ENCODE peak calls at places on chromosome 10, in seven cellular contexts. One of them, this sample, is unnamed.

GRCh38 chr10:3766046-3766761 is 18.8 kb downstream of the KLF6 start:
- DNase-seq in B cell: no peak
- DNase-seq in neural crest cell: no peak
- DNase-seq in lower lobe of right lung: no peak
- DNase-seq in esophagus squamous epithelium: no peak
- DNase-seq in left lung: no peak
- DNase-seq in cardiac fibroblast: peak
- DNase-seq in this sample: no peak

GRCh38 chr10:852386-852785 is 79.1 kb downstream of the LARP4B start:
- DNase-seq in neural crest cell: no peak
- DNase-seq in cardiac fibroblast: no peak
- DNase-seq in left lung: no peak
- DNase-seq in esophagus squamous epithelium: no peak
- DNase-seq in B cell: no peak
- DNase-seq in lower lobe of right lung: no peak
- DNase-seq in this sample: no peak

GRCh38 chr10:43047288-43047970 is 29.4 kb upstream of the RET start:
- DNase-seq in lower lobe of right lung: no peak
- DNase-seq in left lung: peak
- DNase-seq in esophagus squamous epithelium: no peak
- DNase-seq in neural crest cell: no peak
- DNase-seq in cardiac fibroblast: no peak
- DNase-seq in B cell: no peak
- DNase-seq in this sample: no peak

GRCh38 chr10:121307411-121307980 is 290.7 kb downstream of the FGFR2 start:
- DNase-seq in B cell: no peak
- DNase-seq in left lung: no peak
- DNase-seq in lower lobe of right lung: no peak
- DNase-seq in esophagus squamous epithelium: no peak
- DNase-seq in cardiac fibroblast: no peak
- DNase-seq in neural crest cell: no peak
- DNase-seq in this sample: no peak

GRCh38 chr10:129888784-129889616 is 75.1 kb downstream of the EBF3 start:
- DNase-seq in B cell: peak
- DNase-seq in neural crest cell: peak
- DNase-seq in cardiac fibroblast: peak
- DNase-seq in esophagus squamous epithelium: no peak
- DNase-seq in lower lobe of right lung: no peak
- DNase-seq in left lung: peak
- DNase-seq in this sample: peak

GRCh38 chr10:91163709-91164474 is 56.6 kb upstream of the PCGF5 start:
- DNase-seq in lower lobe of right lung: peak
- DNase-seq in esophagus squamous epithelium: peak
- DNase-seq in neural crest cell: no peak
- DNase-seq in left lung: peak
- DNase-seq in B cell: no peak
- DNase-seq in cardiac fibroblast: peak
- DNase-seq in this sample: peak

GRCh38 chr10:510415-510881 is 179.0 kb downstream of the DIP2C start:
- DNase-seq in cardiac fibroblast: no peak
- DNase-seq in neural crest cell: no peak
- DNase-seq in B cell: no peak
- DNase-seq in lower lobe of right lung: no peak
- DNase-seq in left lung: no peak
- DNase-seq in esophagus squamous epithelium: no peak
- DNase-seq in this sample: no peak

GRCh38 chr10:109027534-109028185 is 895.7 kb downstream of the XPNPEP1 start:
- DNase-seq in esophagus squamous epithelium: no peak
- DNase-seq in neural crest cell: no peak
- DNase-seq in B cell: no peak
- DNase-seq in cardiac fibroblast: no peak
- DNase-seq in lower lobe of right lung: no peak
- DNase-seq in left lung: no peak
- DNase-seq in this sample: no peak

GRCh38 chr10:125116652-125117310 is 43.6 kb downstream of the CTBP2 start:
- DNase-seq in cardiac fibroblast: no peak
- DNase-seq in lower lobe of right lung: no peak
- DNase-seq in left lung: peak
- DNase-seq in B cell: no peak
- DNase-seq in esophagus squamous epithelium: no peak
- DNase-seq in neural crest cell: no peak
- DNase-seq in this sample: no peak

GRCh38 chr10:17665742-17666141 is 21.8 kb downstream of the STAM start:
- DNase-seq in esophagus squamous epithelium: no peak
- DNase-seq in neural crest cell: no peak
- DNase-seq in cardiac fibroblast: peak
- DNase-seq in lower lobe of right lung: no peak
- DNase-seq in left lung: no peak
- DNase-seq in B cell: no peak
- DNase-seq in this sample: no peak

GRCh38 chr10:19966751-19967150 is 150.5 kb downstream of the PLXDC2 start:
- DNase-seq in lower lobe of right lung: no peak
- DNase-seq in neural crest cell: no peak
- DNase-seq in left lung: no peak
- DNase-seq in cardiac fibroblast: no peak
- DNase-seq in esophagus squamous epithelium: no peak
- DNase-seq in B cell: no peak
- DNase-seq in this sample: no peak

GRCh38 chr10:130025326-130025725 is 61.3 kb upstream of the EBF3 start:
- DNase-seq in cardiac fibroblast: no peak
- DNase-seq in B cell: no peak
- DNase-seq in left lung: no peak
- DNase-seq in neural crest cell: no peak
- DNase-seq in esophagus squamous epithelium: no peak
- DNase-seq in lower lobe of right lung: no peak
- DNase-seq in this sample: no peak

DNA sequence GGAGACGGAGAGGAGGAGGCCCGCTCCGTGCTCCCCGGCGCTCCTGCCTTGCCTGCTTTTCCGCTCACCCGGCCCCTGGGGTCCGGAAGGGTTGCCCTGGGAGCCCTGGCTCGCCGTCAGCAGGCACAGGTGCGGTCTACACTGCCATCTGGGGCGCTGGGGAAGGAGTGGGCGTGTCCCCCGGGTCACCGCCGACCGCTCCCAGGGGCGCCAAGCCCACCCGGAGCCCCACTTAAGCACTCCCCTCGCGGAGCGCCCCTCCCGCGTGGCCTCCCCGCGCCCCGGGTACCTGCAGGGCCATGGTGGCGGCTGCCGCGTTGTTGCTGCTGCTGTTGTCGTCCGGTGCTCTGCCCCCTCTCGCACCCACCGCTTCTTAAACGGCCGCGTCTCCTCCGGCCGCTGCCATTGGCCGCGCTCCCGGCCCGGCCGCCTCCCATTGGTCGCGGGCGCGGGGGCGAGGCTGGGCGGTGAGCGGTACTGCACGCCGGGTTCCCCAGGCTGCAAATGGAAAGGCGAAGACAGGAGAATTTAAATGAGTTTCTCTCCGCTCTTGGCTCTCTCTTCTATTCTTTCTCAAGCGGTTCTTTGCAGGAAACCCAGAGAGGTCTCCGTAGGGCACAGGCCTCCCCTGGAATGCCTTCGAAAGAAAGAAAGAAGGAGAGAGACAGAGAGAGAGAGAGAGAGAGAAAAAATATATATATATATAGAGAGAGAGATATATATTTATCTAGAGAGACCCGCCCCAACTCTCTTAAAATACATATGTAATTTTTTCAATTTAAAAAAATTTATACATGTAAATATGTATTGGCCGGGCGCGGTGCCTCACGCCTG is at the start of gene ACBD7:
- DNase-seq in left lung: peak
- DNase-seq in cardiac fibroblast: peak
- DNase-seq in neural crest cell: peak
- DNase-seq in lower lobe of right lung: peak
- DNase-seq in B cell: peak
- DNase-seq in esophagus squamous epithelium: peak
- DNase-seq in this sample: peak
- TF ChIP-seq CTCF in left lung: peak
- TF ChIP-seq CTCF in cardiac fibroblast: peak
- TF ChIP-seq CTCF in neural crest cell: peak
- TF ChIP-seq CTCF in lower lobe of right lung: peak
- TF ChIP-seq CTCF in B cell: peak
- TF ChIP-seq CTCF in esophagus squamous epithelium: peak
- TF ChIP-seq CTCF in this sample: peak

GRCh38 chr10:8066797-8067196 is 12.3 kb downstream of the GATA3 start:
- DNase-seq in neural crest cell: no peak
- DNase-seq in left lung: no peak
- DNase-seq in esophagus squamous epithelium: no peak
- DNase-seq in cardiac fibroblast: no peak
- DNase-seq in lower lobe of right lung: no peak
- DNase-seq in B cell: no peak
- DNase-seq in this sample: no peak
- TF ChIP-seq CTCF in neural crest cell: no peak
- TF ChIP-seq CTCF in left lung: no peak
- TF ChIP-seq CTCF in esophagus squamous epithelium: no peak
- TF ChIP-seq CTCF in cardiac fibroblast: no peak
- TF ChIP-seq CTCF in lower lobe of right lung: no peak
- TF ChIP-seq CTCF in B cell: no peak
- TF ChIP-seq CTCF in this sample: no peak

GRCh38 chr10:74056081-74056818 is 58.3 kb downstream of the VCL start:
- DNase-seq in B cell: no peak
- DNase-seq in left lung: no peak
- DNase-seq in lower lobe of right lung: no peak
- DNase-seq in cardiac fibroblast: peak
- DNase-seq in neural crest cell: no peak
- DNase-seq in esophagus squamous epithelium: no peak
- DNase-seq in this sample: peak

GRCh38 chr10:74063256-74063655 is 65.3 kb downstream of the VCL start:
- DNase-seq in esophagus squamous epithelium: no peak
- DNase-seq in neural crest cell: no peak
- DNase-seq in lower lobe of right lung: no peak
- DNase-seq in B cell: no peak
- DNase-seq in cardiac fibroblast: peak
- DNase-seq in left lung: no peak
- DNase-seq in this sample: no peak

GRCh38 chr10:74055383-74056065 is 57.6 kb downstream of the VCL start:
- DNase-seq in esophagus squamous epithelium: no peak
- DNase-seq in left lung: no peak
- DNase-seq in cardiac fibroblast: peak
- DNase-seq in lower lobe of right lung: no peak
- DNase-seq in B cell: no peak
- DNase-seq in neural crest cell: no peak
- DNase-seq in this sample: no peak

GRCh38 chr10:74058071-74058470 is 60.2 kb downstream of the VCL start:
- DNase-seq in B cell: no peak
- DNase-seq in cardiac fibroblast: no peak
- DNase-seq in neural crest cell: no peak
- DNase-seq in left lung: no peak
- DNase-seq in esophagus squamous epithelium: no peak
- DNase-seq in lower lobe of right lung: no peak
- DNase-seq in this sample: no peak

GRCh38 chr10:74058658-74059057 is 60.7 kb downstream of the VCL start:
- DNase-seq in lower lobe of right lung: no peak
- DNase-seq in B cell: peak
- DNase-seq in neural crest cell: no peak
- DNase-seq in esophagus squamous epithelium: no peak
- DNase-seq in cardiac fibroblast: no peak
- DNase-seq in left lung: no peak
- DNase-seq in this sample: peak
- TF ChIP-seq CTCF in lower lobe of right lung: no peak
- TF ChIP-seq CTCF in B cell: peak
- TF ChIP-seq CTCF in neural crest cell: no peak
- TF ChIP-seq CTCF in esophagus squamous epithelium: no peak
- TF ChIP-seq CTCF in cardiac fibroblast: no peak
- TF ChIP-seq CTCF in left lung: no peak
- TF ChIP-seq CTCF in this sample: no peak

DNA sequence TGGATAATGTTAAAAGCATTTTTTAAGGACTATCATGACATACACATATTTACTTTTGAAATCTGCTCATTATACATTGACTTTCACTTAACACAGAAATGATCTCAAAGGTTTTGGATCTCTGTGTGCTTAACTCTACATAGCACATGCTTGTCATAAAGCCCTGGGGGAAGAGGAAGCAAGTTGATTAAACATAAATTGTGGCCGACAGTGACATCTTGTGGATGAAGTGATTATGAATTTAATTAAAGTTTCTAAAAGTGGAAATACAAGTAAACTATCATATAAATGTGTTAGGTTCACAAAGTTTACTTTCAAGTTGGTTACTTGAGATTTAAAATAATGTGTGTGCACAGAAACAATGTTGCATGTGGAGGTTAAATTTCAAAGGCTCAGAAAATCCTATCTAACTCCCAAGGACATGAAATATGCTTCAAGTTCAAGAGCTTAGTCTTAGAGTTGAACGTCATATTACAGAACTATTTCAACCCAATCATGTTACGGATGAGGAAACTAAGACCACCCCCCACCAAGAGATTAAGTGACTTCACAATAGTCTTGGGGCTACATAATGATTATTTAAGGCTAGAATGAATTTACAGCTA is 1247.8 kb downstream of the GATA3 start:
- DNase-seq in B cell: peak
- DNase-seq in lower lobe of right lung: no peak
- DNase-seq in neural crest cell: no peak
- DNase-seq in cardiac fibroblast: peak
- DNase-seq in esophagus squamous epithelium: no peak
- DNase-seq in left lung: no peak
- DNase-seq in this sample: peak
- TF ChIP-seq CTCF in B cell: peak
- TF ChIP-seq CTCF in lower lobe of right lung: peak
- TF ChIP-seq CTCF in neural crest cell: peak
- TF ChIP-seq CTCF in cardiac fibroblast: no peak
- TF ChIP-seq CTCF in esophagus squamous epithelium: peak
- TF ChIP-seq CTCF in left lung: peak
- TF ChIP-seq CTCF in this sample: peak

GRCh38 chr10:89224697-89225443 is 17.8 kb upstream of the CH25H start:
- DNase-seq in lower lobe of right lung: peak
- DNase-seq in neural crest cell: no peak
- DNase-seq in B cell: peak
- DNase-seq in cardiac fibroblast: no peak
- DNase-seq in esophagus squamous epithelium: no peak
- DNase-seq in left lung: peak
- DNase-seq in this sample: peak
- TF ChIP-seq CTCF in lower lobe of right lung: peak
- TF ChIP-seq CTCF in neural crest cell: peak
- TF ChIP-seq CTCF in B cell: peak
- TF ChIP-seq CTCF in cardiac fibroblast: no peak
- TF ChIP-seq CTCF in esophagus squamous epithelium: no peak
- TF ChIP-seq CTCF in left lung: peak
- TF ChIP-seq CTCF in this sample: no peak

GRCh38 chr10:57262908-57263307 is 901.8 kb upstream of the ZWINT start:
- DNase-seq in B cell: no peak
- DNase-seq in esophagus squamous epithelium: no peak
- DNase-seq in neural crest cell: no peak
- DNase-seq in cardiac fibroblast: no peak
- DNase-seq in lower lobe of right lung: no peak
- DNase-seq in left lung: no peak
- DNase-seq in this sample: no peak

DNA sequence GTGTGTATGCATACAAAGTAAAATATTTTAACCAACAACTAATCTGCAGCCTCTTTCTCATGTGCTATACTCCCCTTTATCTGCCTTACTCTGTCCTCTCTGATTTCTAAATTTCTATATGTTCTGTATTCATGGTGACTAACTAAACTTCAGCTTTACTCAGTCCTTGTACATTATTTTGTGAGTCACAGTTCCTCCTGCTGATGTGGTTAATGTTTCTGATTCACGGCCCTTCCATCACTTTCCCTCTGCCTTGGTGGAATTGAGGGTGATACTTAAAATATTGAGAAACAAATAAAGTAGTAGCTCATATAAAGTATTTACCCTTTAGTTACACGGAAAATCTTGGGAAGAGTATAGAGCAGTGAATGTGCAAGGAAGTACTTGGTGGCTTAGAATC is 899.1 kb upstream of the ZWINT start:
- DNase-seq in neural crest cell: no peak
- DNase-seq in lower lobe of right lung: no peak
- DNase-seq in B cell: no peak
- DNase-seq in cardiac fibroblast: no peak
- DNase-seq in esophagus squamous epithelium: no peak
- DNase-seq in left lung: no peak
- DNase-seq in this sample: no peak
- TF ChIP-seq CTCF in neural crest cell: no peak
- TF ChIP-seq CTCF in lower lobe of right lung: no peak
- TF ChIP-seq CTCF in B cell: no peak
- TF ChIP-seq CTCF in cardiac fibroblast: no peak
- TF ChIP-seq CTCF in esophagus squamous epithelium: no peak
- TF ChIP-seq CTCF in left lung: no peak
- TF ChIP-seq CTCF in this sample: no peak

This sample was measured in activated CD8-positive, alpha-beta T cell treated with anti-CD3 and anti-CD28 coated beads for 36 hours.